ENCODE peak calls at places on chromosomes 16 and 17, in nine cellular contexts. F, H, O, E, I, M, J, L and G are unnamed samples.

GRCh38 chr17:83100220-83100852 is 20.9 kb downstream of the METRNL start:
- DNase-seq in F (no peak), O (peak), H (no peak), L (no peak), I (no peak), E (no peak), M (no peak), J (no peak), G (peak)

GRCh38 chr17:15900871-15901270 is 44.1 kb upstream of the ADORA2B start:
- DNase-seq in I (no peak), O (no peak), M (no peak), E (no peak), F (no peak), J (no peak), L (no peak), H (no peak), G (no peak)

GRCh38 chr17:36755586-36755985 is 154.2 kb downstream of the MRM1 start:
- DNase-seq in O (peak), L (no peak), J (peak), M (no peak), E (peak), H (peak), F (no peak), I (no peak), G (no peak)

GRCh38 chr16:80197790-80198201 is 343.0 kb upstream of the DYNLRB2 start:
- DNase-seq in L (no peak), M (peak), J (no peak), F (no peak), E (peak), H (no peak), O (no peak), I (peak), G (peak)

GRCh38 chr16:85390511-85391174 is 222.5 kb upstream of the GSE1 start:
- DNase-seq in I (peak), E (peak), F (peak), L (no peak), O (peak), H (no peak), M (peak), J (no peak), G (no peak)

GRCh38 chr17:72572604-72573491 is 452.0 kb downstream of the SOX9 start:
- DNase-seq in O (no peak), J (no peak), M (no peak), H (no peak), I (no peak), E (peak), F (no peak), L (no peak), G (no peak)

GRCh38 chr17:52357855-52358254 is 199.3 kb upstream of the CA10 start:
- DNase-seq in L (no peak), J (no peak), O (no peak), M (no peak), H (no peak), F (no peak), E (no peak), I (no peak), G (no peak)

GRCh38 chr17:55825213-55825612 is 74.4 kb downstream of the PCTP start:
- DNase-seq in E (no peak), L (no peak), O (no peak), F (no peak), H (no peak), J (no peak), I (peak), M (no peak), G (no peak)

GRCh38 chr16:88691924-88692560 is 5.7 kb upstream of the SNAI3 start:
- DNase-seq in O (no peak), E (no peak), M (no peak), L (no peak), I (no peak), J (no peak), F (no peak), H (no peak), G (no peak)

GRCh38 chr16:30026449-30026848 is 3.5 kb downstream of the C16orf92 start:
- DNase-seq in L (no peak), I (no peak), E (no peak), F (no peak), M (no peak), H (no peak), J (no peak), O (no peak), G (no peak)

GRCh38 chr16:89721644-89722391 is 481 bp downstream of the ZNF276 start:
- DNase-seq in L (no peak), O (peak), E (peak), H (peak), I (peak), F (peak), M (peak), J (peak), G (peak)

GRCh38 chr17:35537569-35538209 is at the start of gene SLFN12L:
- DNase-seq in L (no peak), O (no peak), E (peak), M (no peak), I (no peak), F (no peak), J (peak), H (no peak), G (no peak)